ENCODE peak calls at places on chromosomes 3 and 15, in nine cellular contexts. One of them, this sample, is unnamed.

GRCh38 chr3:99471353-99472323 is 166.8 kb upstream of the COL8A1 start:
- DNase-seq in memory B cell: no peak
- DNase-seq in foreskin keratinocyte: no peak
- DNase-seq in HTR-8/SVneo: no peak
- DNase-seq in IMR-90: no peak
- DNase-seq in mammary epithelial cell: no peak
- DNase-seq in activated T-helper 1 cell treated with anti-CD3 and anti-CD28 coated beads, Interleukin-2, amount 50 U/mL, for 16 hours: no peak
- DNase-seq in stimulated activated CD8-positive, alpha-beta memory T cell treated with anti-CD3 and anti-CD28 coated beads, Interleukin-15, amount 100 ng/mL, for 4 hours: no peak
- DNase-seq in EL: no peak
- DNase-seq in this sample: no peak

GRCh38 chr3:145739926-145740325 is 421.1 kb downstream of the PLOD2 start:
- DNase-seq in HTR-8/SVneo: no peak
- DNase-seq in memory B cell: no peak
- DNase-seq in mammary epithelial cell: peak
- DNase-seq in IMR-90: peak
- DNase-seq in stimulated activated CD8-positive, alpha-beta memory T cell treated with anti-CD3 and anti-CD28 coated beads, Interleukin-15, amount 100 ng/mL, for 4 hours: no peak
- DNase-seq in activated T-helper 1 cell treated with anti-CD3 and anti-CD28 coated beads, Interleukin-2, amount 50 U/mL, for 16 hours: no peak
- DNase-seq in EL: peak
- DNase-seq in foreskin keratinocyte: no peak
- DNase-seq in this sample: no peak

GRCh38 chr15:55630921-55631320 is 42.8 kb upstream of the PYGO1 start:
- DNase-seq in mammary epithelial cell: no peak
- DNase-seq in stimulated activated CD8-positive, alpha-beta memory T cell treated with anti-CD3 and anti-CD28 coated beads, Interleukin-15, amount 100 ng/mL, for 4 hours: no peak
- DNase-seq in IMR-90: no peak
- DNase-seq in foreskin keratinocyte: no peak
- DNase-seq in EL: no peak
- DNase-seq in memory B cell: no peak
- DNase-seq in HTR-8/SVneo: no peak
- DNase-seq in activated T-helper 1 cell treated with anti-CD3 and anti-CD28 coated beads, Interleukin-2, amount 50 U/mL, for 16 hours: no peak
- DNase-seq in this sample: no peak

GRCh38 chr3:197533396-197534347 is 22.1 kb downstream of the BDH1 start:
- DNase-seq in memory B cell: no peak
- DNase-seq in stimulated activated CD8-positive, alpha-beta memory T cell treated with anti-CD3 and anti-CD28 coated beads, Interleukin-15, amount 100 ng/mL, for 4 hours: no peak
- DNase-seq in EL: no peak
- DNase-seq in IMR-90: no peak
- DNase-seq in HTR-8/SVneo: no peak
- DNase-seq in activated T-helper 1 cell treated with anti-CD3 and anti-CD28 coated beads, Interleukin-2, amount 50 U/mL, for 16 hours: no peak
- DNase-seq in mammary epithelial cell: peak
- DNase-seq in foreskin keratinocyte: no peak
- DNase-seq in this sample: peak

GRCh38 chr15:84894743-84895425 is 10.4 kb downstream of the SLC28A1 start:
- DNase-seq in IMR-90: no peak
- DNase-seq in HTR-8/SVneo: no peak
- DNase-seq in mammary epithelial cell: no peak
- DNase-seq in foreskin keratinocyte: no peak
- DNase-seq in memory B cell: no peak
- DNase-seq in EL: peak
- DNase-seq in stimulated activated CD8-positive, alpha-beta memory T cell treated with anti-CD3 and anti-CD28 coated beads, Interleukin-15, amount 100 ng/mL, for 4 hours: no peak
- DNase-seq in activated T-helper 1 cell treated with anti-CD3 and anti-CD28 coated beads, Interleukin-2, amount 50 U/mL, for 16 hours: no peak
- DNase-seq in this sample: no peak

GRCh38 chr3:183818706-183819624 is 6.4 kb downstream of the MAP6D1 start:
- DNase-seq in mammary epithelial cell: no peak
- DNase-seq in IMR-90: no peak
- DNase-seq in HTR-8/SVneo: no peak
- DNase-seq in EL: no peak
- DNase-seq in memory B cell: no peak
- DNase-seq in activated T-helper 1 cell treated with anti-CD3 and anti-CD28 coated beads, Interleukin-2, amount 50 U/mL, for 16 hours: no peak
- DNase-seq in foreskin keratinocyte: no peak
- DNase-seq in stimulated activated CD8-positive, alpha-beta memory T cell treated with anti-CD3 and anti-CD28 coated beads, Interleukin-15, amount 100 ng/mL, for 4 hours: no peak
- DNase-seq in this sample: no peak

GRCh38 chr3:190302209-190302885 is 19.9 kb downstream of the CLDN1 start:
- DNase-seq in IMR-90: no peak
- DNase-seq in EL: peak
- DNase-seq in stimulated activated CD8-positive, alpha-beta memory T cell treated with anti-CD3 and anti-CD28 coated beads, Interleukin-15, amount 100 ng/mL, for 4 hours: no peak
- DNase-seq in activated T-helper 1 cell treated with anti-CD3 and anti-CD28 coated beads, Interleukin-2, amount 50 U/mL, for 16 hours: no peak
- DNase-seq in mammary epithelial cell: peak
- DNase-seq in memory B cell: no peak
- DNase-seq in foreskin keratinocyte: no peak
- DNase-seq in HTR-8/SVneo: no peak
- DNase-seq in this sample: no peak

GRCh38 chr3:5235655-5236054 is 48.1 kb downstream of the EDEM1 start:
- DNase-seq in foreskin keratinocyte: no peak
- DNase-seq in IMR-90: no peak
- DNase-seq in HTR-8/SVneo: no peak
- DNase-seq in stimulated activated CD8-positive, alpha-beta memory T cell treated with anti-CD3 and anti-CD28 coated beads, Interleukin-15, amount 100 ng/mL, for 4 hours: no peak
- DNase-seq in activated T-helper 1 cell treated with anti-CD3 and anti-CD28 coated beads, Interleukin-2, amount 50 U/mL, for 16 hours: no peak
- DNase-seq in EL: no peak
- DNase-seq in mammary epithelial cell: no peak
- DNase-seq in memory B cell: no peak
- DNase-seq in this sample: no peak

GRCh38 chr3:184505053-184505452 is 56.5 kb upstream of the EPHB3 start:
- DNase-seq in mammary epithelial cell: no peak
- DNase-seq in activated T-helper 1 cell treated with anti-CD3 and anti-CD28 coated beads, Interleukin-2, amount 50 U/mL, for 16 hours: no peak
- DNase-seq in EL: peak
- DNase-seq in foreskin keratinocyte: no peak
- DNase-seq in HTR-8/SVneo: no peak
- DNase-seq in stimulated activated CD8-positive, alpha-beta memory T cell treated with anti-CD3 and anti-CD28 coated beads, Interleukin-15, amount 100 ng/mL, for 4 hours: no peak
- DNase-seq in IMR-90: no peak
- DNase-seq in memory B cell: no peak
- DNase-seq in this sample: no peak

GRCh38 chr15:67130673-67131601 is 65.5 kb downstream of the SMAD3 start:
- DNase-seq in IMR-90: peak
- DNase-seq in activated T-helper 1 cell treated with anti-CD3 and anti-CD28 coated beads, Interleukin-2, amount 50 U/mL, for 16 hours: no peak
- DNase-seq in EL: peak
- DNase-seq in foreskin keratinocyte: no peak
- DNase-seq in mammary epithelial cell: no peak
- DNase-seq in memory B cell: no peak
- DNase-seq in HTR-8/SVneo: no peak
- DNase-seq in stimulated activated CD8-positive, alpha-beta memory T cell treated with anti-CD3 and anti-CD28 coated beads, Interleukin-15, amount 100 ng/mL, for 4 hours: no peak
- DNase-seq in this sample: no peak

GRCh38 chr15:47185222-47185800 is 532.0 kb upstream of the SEMA6D start:
- DNase-seq in EL: no peak
- DNase-seq in memory B cell: no peak
- DNase-seq in foreskin keratinocyte: no peak
- DNase-seq in HTR-8/SVneo: no peak
- DNase-seq in IMR-90: peak
- DNase-seq in activated T-helper 1 cell treated with anti-CD3 and anti-CD28 coated beads, Interleukin-2, amount 50 U/mL, for 16 hours: no peak
- DNase-seq in mammary epithelial cell: no peak
- DNase-seq in stimulated activated CD8-positive, alpha-beta memory T cell treated with anti-CD3 and anti-CD28 coated beads, Interleukin-15, amount 100 ng/mL, for 4 hours: no peak
- DNase-seq in this sample: no peak